ENCODE peak calls at places on chromosome 1, in ten cellular contexts. One of them, this sample, is unnamed.
A peak's percentile ranks its signal among the peaks of the same experiment; 100 is the strongest.

GRCh38 chr1:238914346-238914745 is 472.0 kb upstream of the CHRM3 start:
- DNase-seq in H1: no peak
- DNase-seq in DND-41: no peak
- DNase-seq in Karpas-422: no peak
- DNase-seq in IMR-90: no peak
- DNase-seq in PC-3: no peak
- DNase-seq in GM23338: no peak
- DNase-seq in neural progenitor cell: no peak
- DNase-seq in GM23248: no peak
- DNase-seq in GM12878: no peak
- DNase-seq in this sample: no peak

GRCh38 chr1:15027515-15027948 is 126.0 kb upstream of the TMEM51 start:
- DNase-seq in H1: no peak
- DNase-seq in GM23338: peak; percentile 82
- DNase-seq in Karpas-422: peak; percentile 67
- DNase-seq in DND-41: peak; percentile 42
- DNase-seq in GM12878: no peak
- DNase-seq in GM23248: peak; percentile 80
- DNase-seq in neural progenitor cell: peak; percentile 67
- DNase-seq in IMR-90: peak; percentile 54
- DNase-seq in PC-3: peak; percentile 73
- DNase-seq in this sample: peak; percentile 81

GRCh38 chr1:41954533-41954944 is 35.8 kb upstream of the HIVEP3 start:
- DNase-seq in PC-3: peak; percentile 94
- DNase-seq in DND-41: no peak
- DNase-seq in GM23338: peak; percentile 32
- DNase-seq in neural progenitor cell: no peak
- DNase-seq in H1: peak; percentile 10
- DNase-seq in Karpas-422: no peak
- DNase-seq in GM23248: peak; percentile 83
- DNase-seq in IMR-90: peak; percentile 85
- DNase-seq in GM12878: no peak
- DNase-seq in this sample: peak; percentile 27

GRCh38 chr1:241998412-241998921 is 431 bp downstream of the MAP1LC3C start:
- DNase-seq in GM23248: peak; percentile 88
- DNase-seq in neural progenitor cell: peak; percentile 60
- DNase-seq in IMR-90: peak; percentile 73
- DNase-seq in H1: no peak
- DNase-seq in Karpas-422: no peak
- DNase-seq in GM23338: peak; percentile 87
- DNase-seq in PC-3: peak; percentile 94
- DNase-seq in DND-41: peak; percentile 8
- DNase-seq in GM12878: no peak
- DNase-seq in this sample: peak; percentile 77

GRCh38 chr1:232509570-232509969 is 120.4 kb downstream of the SIPA1L2 start:
- DNase-seq in GM12878: no peak
- DNase-seq in IMR-90: peak; percentile 29
- DNase-seq in Karpas-422: no peak
- DNase-seq in H1: no peak
- DNase-seq in GM23248: no peak
- DNase-seq in neural progenitor cell: peak; percentile 54
- DNase-seq in DND-41: no peak
- DNase-seq in GM23338: peak; percentile 20
- DNase-seq in PC-3: no peak
- DNase-seq in this sample: no peak

GRCh38 chr1:217627431-217627830 is 3.5 kb downstream of the GPATCH2 start:
- DNase-seq in GM23248: no peak
- DNase-seq in DND-41: no peak
- DNase-seq in Karpas-422: no peak
- DNase-seq in neural progenitor cell: no peak
- DNase-seq in PC-3: no peak
- DNase-seq in GM23338: no peak
- DNase-seq in H1: no peak
- DNase-seq in GM12878: no peak
- DNase-seq in IMR-90: no peak
- DNase-seq in this sample: no peak

GRCh38 chr1:231419738-231420298 is 2.3 kb downstream of the EGLN1 start:
- DNase-seq in neural progenitor cell: peak; percentile 5
- DNase-seq in H1: no peak
- DNase-seq in GM23338: no peak
- DNase-seq in DND-41: no peak
- DNase-seq in GM23248: peak; percentile 46
- DNase-seq in IMR-90: peak; percentile 19
- DNase-seq in Karpas-422: peak; percentile 52
- DNase-seq in PC-3: no peak
- DNase-seq in GM12878: no peak
- DNase-seq in this sample: no peak

GRCh38 chr1:151994956-151995355 is 1.3 kb upstream of the S100A10 start:
- DNase-seq in GM12878: no peak
- DNase-seq in Karpas-422: no peak
- DNase-seq in IMR-90: peak; percentile 98
- DNase-seq in DND-41: no peak
- DNase-seq in GM23248: peak; percentile 99
- DNase-seq in neural progenitor cell: peak; percentile 12
- DNase-seq in PC-3: peak; percentile 100
- DNase-seq in H1: no peak
- DNase-seq in GM23338: peak; percentile 71
- DNase-seq in this sample: peak; percentile 49

GRCh38 chr1:55375617-55376258 is 160.6 kb upstream of the USP24 start:
- DNase-seq in PC-3: peak; percentile 58
- DNase-seq in H1: no peak
- DNase-seq in GM23248: peak; percentile 60
- DNase-seq in Karpas-422: peak; percentile 77
- DNase-seq in neural progenitor cell: peak; percentile 69
- DNase-seq in DND-41: peak; percentile 45
- DNase-seq in GM12878: no peak
- DNase-seq in IMR-90: peak; percentile 47
- DNase-seq in GM23338: peak; percentile 75
- DNase-seq in this sample: peak; percentile 72

GRCh38 chr1:16204634-16205332 is 7.7 kb downstream of the ARHGEF19 start:
- DNase-seq in GM23338: peak; percentile 73
- DNase-seq in neural progenitor cell: peak; percentile 77
- DNase-seq in IMR-90: no peak
- DNase-seq in DND-41: peak; percentile 52
- DNase-seq in GM23248: peak; percentile 41
- DNase-seq in Karpas-422: peak; percentile 62
- DNase-seq in GM12878: no peak
- DNase-seq in H1: no peak
- DNase-seq in PC-3: peak; percentile 35
- DNase-seq in this sample: peak; percentile 64

GRCh38 chr1:32903991-32904776 is 3.0 kb upstream of the TMEM54 start:
- DNase-seq in neural progenitor cell: no peak
- DNase-seq in DND-41: no peak
- DNase-seq in GM23338: no peak
- DNase-seq in IMR-90: no peak
- DNase-seq in GM23248: no peak
- DNase-seq in PC-3: no peak
- DNase-seq in Karpas-422: no peak
- DNase-seq in H1: no peak
- DNase-seq in GM12878: no peak
- DNase-seq in this sample: no peak

GRCh38 chr1:200226268-200226968 is 183.4 kb downstream of the ZNF281 start:
- DNase-seq in DND-41: peak; percentile 14
- DNase-seq in PC-3: no peak
- DNase-seq in H1: peak; percentile 33
- DNase-seq in GM23338: peak; percentile 72
- DNase-seq in GM12878: no peak
- DNase-seq in IMR-90: peak; percentile 30
- DNase-seq in GM23248: peak; percentile 44
- DNase-seq in neural progenitor cell: peak; percentile 17
- DNase-seq in Karpas-422: no peak
- DNase-seq in this sample: no peak

GRCh38 chr1:168235548-168235885 is 9.7 kb downstream of the SFT2D2 start:
- DNase-seq in Karpas-422: no peak
- DNase-seq in neural progenitor cell: no peak
- DNase-seq in GM12878: no peak
- DNase-seq in PC-3: no peak
- DNase-seq in IMR-90: no peak
- DNase-seq in GM23338: no peak
- DNase-seq in GM23248: no peak
- DNase-seq in DND-41: no peak
- DNase-seq in H1: no peak
- DNase-seq in this sample: no peak

GRCh38 chr1:66278260-66279046 is 255.5 kb upstream of the SGIP1 start:
- DNase-seq in GM23338: peak; percentile 12
- DNase-seq in Karpas-422: peak; percentile 80
- DNase-seq in IMR-90: no peak
- DNase-seq in GM12878: peak; percentile 42
- DNase-seq in PC-3: no peak
- DNase-seq in neural progenitor cell: no peak
- DNase-seq in DND-41: no peak
- DNase-seq in GM23248: no peak
- DNase-seq in H1: no peak
- DNase-seq in this sample: no peak

GRCh38 chr1:44412591-44412990 is 7.5 kb downstream of the RNF220 start:
- DNase-seq in PC-3: no peak
- DNase-seq in Karpas-422: no peak
- DNase-seq in GM23248: no peak
- DNase-seq in IMR-90: no peak
- DNase-seq in GM23338: no peak
- DNase-seq in H1: no peak
- DNase-seq in neural progenitor cell: no peak
- DNase-seq in DND-41: no peak
- DNase-seq in GM12878: no peak
- DNase-seq in this sample: no peak

GRCh38 chr1:44785027-44785376 is 3.0 kb downstream of the BEST4 start:
- DNase-seq in H1: no peak
- DNase-seq in GM23248: no peak
- DNase-seq in GM23338: no peak
- DNase-seq in DND-41: no peak
- DNase-seq in PC-3: no peak
- DNase-seq in GM12878: no peak
- DNase-seq in Karpas-422: no peak
- DNase-seq in IMR-90: no peak
- DNase-seq in neural progenitor cell: no peak
- DNase-seq in this sample: no peak

GRCh38 chr1:165753934-165754333 is 14.7 kb downstream of the TMCO1 start:
- DNase-seq in DND-41: no peak
- DNase-seq in PC-3: no peak
- DNase-seq in neural progenitor cell: no peak
- DNase-seq in H1: no peak
- DNase-seq in IMR-90: no peak
- DNase-seq in GM23338: no peak
- DNase-seq in Karpas-422: peak; percentile 64
- DNase-seq in GM23248: no peak
- DNase-seq in GM12878: peak; percentile 31
- DNase-seq in this sample: no peak

GRCh38 chr1:94236021-94236491 is 1.3 kb downstream of the ARHGAP29 start:
- DNase-seq in GM23248: peak; percentile 50
- DNase-seq in neural progenitor cell: peak; percentile 51
- DNase-seq in GM12878: no peak
- DNase-seq in GM23338: peak; percentile 41
- DNase-seq in Karpas-422: no peak
- DNase-seq in IMR-90: peak; percentile 8
- DNase-seq in H1: no peak
- DNase-seq in DND-41: no peak
- DNase-seq in PC-3: peak; percentile 47
- DNase-seq in this sample: no peak

DNA sequence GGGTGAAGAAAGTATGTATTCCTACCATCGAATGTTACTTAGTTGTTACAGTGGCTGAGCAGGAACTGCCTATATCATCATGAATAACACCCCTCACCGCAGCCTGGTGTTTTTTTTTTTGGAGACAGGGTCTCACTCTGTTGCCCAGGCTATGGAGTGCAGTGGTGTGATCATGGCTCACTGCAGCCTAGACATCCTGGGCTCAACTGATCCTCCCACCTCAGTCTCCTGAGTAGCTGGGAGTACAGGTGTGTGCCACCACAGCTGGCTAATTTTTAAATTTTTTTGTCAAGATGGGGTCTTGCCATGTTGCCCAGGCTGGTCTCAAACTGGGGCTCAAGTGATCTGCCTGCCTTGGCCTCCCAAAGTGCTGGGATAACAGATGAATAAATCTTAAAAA is 7.3 kb downstream of the PATJ start:
- DNase-seq in PC-3: no peak
- DNase-seq in GM23248: no peak
- DNase-seq in GM23338: no peak
- DNase-seq in IMR-90: no peak
- DNase-seq in DND-41: no peak
- DNase-seq in H1: no peak
- DNase-seq in Karpas-422: no peak
- DNase-seq in neural progenitor cell: no peak
- DNase-seq in GM12878: no peak
- DNase-seq in this sample: no peak
- H3K27ac ChIP-seq in PC-3: no peak overlapping the region
- H3K27ac ChIP-seq in GM23248: no peak overlapping the region
- H3K27ac ChIP-seq in GM23338: no peak overlapping the region
- H3K27ac ChIP-seq in IMR-90: no peak overlapping the region
- H3K27ac ChIP-seq in DND-41: no peak overlapping the region
- H3K27ac ChIP-seq in H1: no peak overlapping the region
- H3K27ac ChIP-seq in Karpas-422: no peak overlapping the region
- H3K27ac ChIP-seq in neural progenitor cell: no peak overlapping the region
- H3K27ac ChIP-seq in GM12878: no peak overlapping the region
- H3K27ac ChIP-seq in this sample: no peak overlapping the region

GRCh38 chr1:25782608-25783201 is 17.3 kb upstream of the SELENON start:
- DNase-seq in H1: no peak
- DNase-seq in Karpas-422: no peak
- DNase-seq in GM23248: no peak
- DNase-seq in GM12878: no peak
- DNase-seq in neural progenitor cell: no peak
- DNase-seq in PC-3: no peak
- DNase-seq in IMR-90: no peak
- DNase-seq in DND-41: no peak
- DNase-seq in GM23338: no peak
- DNase-seq in this sample: no peak
- H3K36me3 ChIP-seq in H1: no peaks in the 10 kb centered on the region
- H3K36me3 ChIP-seq in Karpas-422: no peaks in the 10 kb centered on the region
- H3K36me3 ChIP-seq in GM23248: no peaks in the 10 kb centered on the region
- H3K36me3 ChIP-seq in GM12878: no peaks in the 10 kb centered on the region
- H3K36me3 ChIP-seq in neural progenitor cell: no peaks in the 10 kb centered on the region
- H3K36me3 ChIP-seq in PC-3: no peaks in the 10 kb centered on the region
- H3K36me3 ChIP-seq in IMR-90: peaks cover 20% of the 10 kb centered on the region
- H3K36me3 ChIP-seq in DND-41: no peaks in the 10 kb centered on the region
- H3K36me3 ChIP-seq in GM23338: no peaks in the 10 kb centered on the region
- H3K36me3 ChIP-seq in this sample: no peaks in the 10 kb centered on the region

DNA sequence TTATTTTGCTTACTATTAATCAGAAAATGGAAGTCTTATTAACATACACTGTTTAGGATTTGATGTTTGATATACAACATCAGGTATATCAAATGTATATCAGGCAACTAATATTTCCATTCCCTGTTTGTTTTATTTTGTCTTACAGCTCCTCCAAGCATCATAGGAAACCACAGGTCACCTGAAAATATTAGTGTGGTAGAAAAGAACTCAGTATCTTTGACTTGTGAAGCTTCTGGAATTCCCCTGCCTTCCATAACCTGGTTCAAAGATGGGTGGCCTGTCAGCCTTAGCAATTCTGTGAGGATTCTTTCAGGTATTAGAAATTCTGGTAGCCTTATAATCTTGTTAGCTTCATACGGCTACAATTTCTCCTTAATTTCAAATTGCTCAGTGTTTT is 318.0 kb downstream of the TPR start:
- DNase-seq in IMR-90: no peak
- DNase-seq in H1: no peak
- DNase-seq in PC-3: no peak
- DNase-seq in DND-41: no peak
- DNase-seq in Karpas-422: no peak
- DNase-seq in neural progenitor cell: no peak
- DNase-seq in GM23248: no peak
- DNase-seq in GM23338: no peak
- DNase-seq in GM12878: no peak
- DNase-seq in this sample: no peak
- H3K4me2 ChIP-seq in IMR-90: no peak overlapping the region
- H3K4me2 ChIP-seq in H1: no peak overlapping the region
- H3K4me2 ChIP-seq in PC-3: no peak overlapping the region
- H3K4me2 ChIP-seq in DND-41: no peak overlapping the region
- H3K4me2 ChIP-seq in Karpas-422: no peak overlapping the region
- H3K4me2 ChIP-seq in neural progenitor cell: no peak overlapping the region
- H3K4me2 ChIP-seq in GM23248: no peak overlapping the region
- H3K4me2 ChIP-seq in GM23338: no peak overlapping the region
- H3K4me2 ChIP-seq in GM12878: no peak overlapping the region
- H3K4me2 ChIP-seq in this sample: no peak overlapping the region

GRCh38 chr1:2298685-2299673 is 70.9 kb downstream of the SKI start:
- DNase-seq in neural progenitor cell: no peak
- DNase-seq in PC-3: no peak
- DNase-seq in GM23248: no peak
- DNase-seq in GM12878: no peak
- DNase-seq in Karpas-422: no peak
- DNase-seq in IMR-90: no peak
- DNase-seq in DND-41: no peak
- DNase-seq in GM23338: no peak
- DNase-seq in H1: no peak
- DNase-seq in this sample: no peak
- H3K27ac ChIP-seq in neural progenitor cell: no peak overlapping the region
- H3K27ac ChIP-seq in PC-3: no peak overlapping the region
- H3K27ac ChIP-seq in GM23248: peak overlapping the region; percentile 84
- H3K27ac ChIP-seq in GM12878: peak overlapping the region; percentile 91
- H3K27ac ChIP-seq in Karpas-422: no peak overlapping the region
- H3K27ac ChIP-seq in IMR-90: peak overlapping the region; percentile 20
- H3K27ac ChIP-seq in DND-41: peak overlapping the region; percentile 79
- H3K27ac ChIP-seq in GM23338: peak overlapping the region; percentile 59
- H3K27ac ChIP-seq in H1: peak overlapping the region; percentile 16
- H3K27ac ChIP-seq in this sample: no peak overlapping the region